ENCODE peak calls at places on chromosome 5, in ten cellular contexts. L is OCI-LY7; B is stimulated activated CD4-positive, alpha-beta T cell treated with anti-CD3 and anti-CD28 coated beads, Interleukin-1b, Interleukin-23, amount 100 ng/mL, for 48 hours; I is mesenchymal stem cell; O is T-helper 22 cell; Q is erythroblast; F is foreskin keratinocyte; X is adipocyte; U is pulmonary artery endothelial cell; T is NT2/D1. N is an unnamed sample.

GRCh38 chr5:143001764-143002351 is 231.7 kb downstream of the ARHGAP26 start:
- DNase-seq in L (peak; percentile 17), B (peak; percentile 38), I (peak; percentile 86), O (peak; percentile 19), Q (no peak), F (peak; percentile 42), X (peak; percentile 82), U (no peak), T (no peak), N (peak; percentile 55)

GRCh38 chr5:169728-170094 is 21.6 kb upstream of the LRRC14B start:
- DNase-seq in L (no peak), B (no peak), I (no peak), O (no peak), Q (no peak), F (no peak), X (no peak), U (no peak), T (no peak), N (no peak)

GRCh38 chr5:42317575-42317974 is 105.7 kb upstream of the GHR start:
- DNase-seq in L (no peak), B (no peak), I (no peak), O (no peak), Q (no peak), F (no peak), X (no peak), U (no peak), T (no peak), N (no peak)

GRCh38 chr5:169460123-169460522 is 123.5 kb upstream of the SPDL1 start:
- DNase-seq in L (no peak), B (no peak), I (no peak), O (no peak), Q (no peak), F (no peak), X (no peak), U (no peak), T (no peak), N (no peak)

GRCh38 chr5:854966-855743 is 4.4 kb upstream of the ZDHHC11 start:
- DNase-seq in L (no peak), B (no peak), I (no peak), O (no peak), Q (no peak), F (no peak), X (no peak), U (no peak), T (no peak), N (no peak)

GRCh38 chr5:75260708-75261107 is 24.0 kb upstream of the ANKRD31 start:
- DNase-seq in L (no peak), B (no peak), I (no peak), O (no peak), Q (no peak), F (no peak), X (no peak), U (no peak), T (no peak), N (no peak)

GRCh38 chr5:102713682-102714231 is 41.3 kb upstream of the PAM start:
- DNase-seq in L (no peak), B (no peak), I (no peak), O (no peak), Q (no peak), F (no peak), X (peak; percentile 18), U (no peak), T (no peak), N (peak; percentile 18)

GRCh38 chr5:154230526-154230925 is 40.0 kb downstream of the GALNT10 start:
- DNase-seq in L (no peak), B (no peak), I (no peak), O (no peak), Q (no peak), F (no peak), X (no peak), U (no peak), T (no peak), N (no peak)

GRCh38 chr5:142621227-142621626 is 64.7 kb downstream of the FGF1 start:
- DNase-seq in L (no peak), B (no peak), I (peak; percentile 43), O (no peak), Q (no peak), F (peak; percentile 68), X (peak; percentile 65), U (no peak), T (no peak), N (no peak)